ENCODE peak calls at places on chromosomes 12 and 14, in six cellular contexts. Y is K562; K is activated CD4-positive, alpha-beta T cell treated with anti-CD3 and anti-CD28 coated beads, Interleukin-2, amount 50 U/mL, for 1 hour; O is psoas muscle; V is aorta; I is mesendoderm. W is an unnamed sample.

GRCh38 chr14:32630701-32631100 is 301.6 kb downstream of the AKAP6 start:
- DNase-seq in V (no peak), O (no peak), Y (no peak), I (no peak), K (no peak), W (no peak)

GRCh38 chr14:100438271-100438670 is 115.1 kb downstream of the SLC25A47 start:
- DNase-seq in V (no peak), Y (no peak), I (no peak), K (no peak), O (no peak), W (no peak)

GRCh38 chr12:57611116-57611809 is at the start of gene ARHGEF25:
- DNase-seq in V (peak; percentile 95), I (peak; percentile 60), K (peak; percentile 39), Y (peak; percentile 95), O (peak; percentile 82), W (peak; percentile 97)

GRCh38 chr12:26264215-26264838 is 69.0 kb downstream of the SSPN start:
- DNase-seq in I (no peak), Y (no peak), O (no peak), K (no peak), V (no peak), W (no peak)

GRCh38 chr12:10165421-10165820 is 6.5 kb downstream of the OLR1 start:
- DNase-seq in I (peak; percentile 64), V (no peak), K (no peak), O (no peak), Y (no peak), W (no peak)

GRCh38 chr12:123900898-123901376 is 71.7 kb downstream of the CCDC92 start:
- DNase-seq in O (no peak), V (peak; percentile 68), I (peak; percentile 68), Y (no peak), K (no peak), W (no peak)

GRCh38 chr12:108268397-108268796 is 70.7 kb downstream of the CMKLR1 start:
- DNase-seq in V (no peak), K (no peak), O (no peak), Y (no peak), I (no peak), W (no peak)

GRCh38 chr14:88748288-88748687 is 44.5 kb downstream of the EML5 start:
- DNase-seq in V (no peak), Y (no peak), I (no peak), K (no peak), O (no peak), W (no peak)

GRCh38 chr14:89909586-89909985 is 44.9 kb downstream of the EFCAB11 start:
- DNase-seq in V (no peak), I (no peak), O (no peak), Y (no peak), K (no peak), W (no peak)

GRCh38 chr12:92469837-92470236 is 233.0 kb upstream of the PLEKHG7 start:
- DNase-seq in O (peak; percentile 89), K (no peak), V (no peak), Y (no peak), I (no peak), W (no peak)

GRCh38 chr14:103533137-103533998 is 4.4 kb downstream of the TRMT61A start:
- DNase-seq in K (no peak), Y (no peak), O (no peak), V (no peak), I (no peak), W (no peak)

GRCh38 chr12:104473374-104473983 is 16.7 kb downstream of the CHST11 start:
- DNase-seq in V (no peak), I (no peak), Y (no peak), K (no peak), O (no peak), W (no peak)

GRCh38 chr14:99562848-99563748 is 40.9 kb downstream of the CCDC85C start:
- DNase-seq in V (peak; percentile 89), I (peak; percentile 91), K (no peak), Y (peak; percentile 55), O (peak; percentile 81), W (peak; percentile 86)

GRCh38 chr14:104087981-104088850 is 2.7 kb downstream of the ASPG start:
- DNase-seq in I (no peak), Y (no peak), O (no peak), V (no peak), K (no peak), W (no peak)

GRCh38 chr14:73058923-73059311 is 583 bp downstream of the RBM25 start:
- DNase-seq in I (peak; percentile 68), K (no peak), Y (no peak), V (peak; percentile 78), O (no peak), W (peak; percentile 27)

GRCh38 chr12:65308001-65308400 is 29.5 kb downstream of the MSRB3 start:
- DNase-seq in K (no peak), Y (no peak), I (no peak), O (no peak), V (no peak), W (no peak)

GRCh38 chr14:92373336-92373735 is 50.4 kb downstream of the SLC24A4 start:
- DNase-seq in V (no peak), O (no peak), I (no peak), Y (no peak), K (no peak), W (no peak)

W was measured in HuH-7.